ENCODE peak calls at places on chromosomes 11 and 22, in six cellular contexts. L, N, Q, G, Z and W are unnamed samples.

GRCh38 chr22:31243339-31244043 is 31.4 kb downstream of the LIMK2 start:
- DNase-seq in L (peak), N (peak), Q (no peak), G (no peak), Z (peak), W (no peak)

GRCh38 chr11:46673713-46674462 is 26.5 kb downstream of the ARHGAP1 start:
- DNase-seq in L (no peak), N (no peak), Q (no peak), G (no peak), Z (no peak), W (no peak)

GRCh38 chr22:41285441-41285819 is 557 bp downstream of the RANGAP1 start:
- DNase-seq in L (peak), N (peak), Q (peak), G (peak), Z (peak), W (peak)

GRCh38 chr11:75632450-75632849 is 36.4 kb downstream of the MAP6 start:
- DNase-seq in L (no peak), N (no peak), Q (no peak), G (no peak), Z (no peak), W (no peak)

GRCh38 chr11:31711137-31711536 is 100.0 kb downstream of the PAX6 start:
- DNase-seq in L (no peak), N (no peak), Q (no peak), G (no peak), Z (no peak), W (no peak)

GRCh38 chr11:93648168-93648567 is 13.3 kb upstream of the CEP295 start:
- DNase-seq in L (peak), N (peak), Q (no peak), G (no peak), Z (peak), W (no peak)

GRCh38 chr11:12019867-12020416 is 11.5 kb upstream of the DKK3 start:
- DNase-seq in L (peak), N (no peak), Q (no peak), G (no peak), Z (peak), W (no peak)

GRCh38 chr11:17148536-17148935 is 59.2 kb downstream of the PIK3C2A start:
- DNase-seq in L (no peak), N (peak), Q (no peak), G (no peak), Z (peak), W (no peak)

GRCh38 chr22:38078046-38078840 is 5.7 kb downstream of the SLC16A8 start:
- DNase-seq in L (no peak), N (no peak), Q (no peak), G (no peak), Z (no peak), W (no peak)

GRCh38 chr11:5690216-5690615 is 626 bp downstream of the TRIM22 start:
- DNase-seq in L (no peak), N (peak), Q (no peak), G (no peak), Z (peak), W (no peak)

GRCh38 chr11:85028329-85029101 is 598.6 kb downstream of the DLG2 start:
- DNase-seq in L (no peak), N (no peak), Q (no peak), G (no peak), Z (no peak), W (no peak)

GRCh38 chr22:41910599-41911291 is 4.1 kb downstream of the SHISA8 start:
- DNase-seq in L (no peak), N (peak), Q (no peak), G (no peak), Z (peak), W (no peak)

GRCh38 chr11:9825315-9825714 is 161.4 kb downstream of the SWAP70 start:
- DNase-seq in L (no peak), N (peak), Q (no peak), G (no peak), Z (peak), W (no peak)

GRCh38 chr11:132137289-132137980 is 767.0 kb downstream of the NTM start:
- DNase-seq in L (no peak), N (no peak), Q (no peak), G (no peak), Z (no peak), W (no peak)

GRCh38 chr11:25702417-25702816 is 629.5 kb upstream of the ANO3 start:
- DNase-seq in L (no peak), N (no peak), Q (no peak), G (no peak), Z (no peak), W (no peak)

GRCh38 chr11:65436412-65437032 is 13.9 kb downstream of the NEAT1 start:
- DNase-seq in L (no peak), N (peak), Q (no peak), G (no peak), Z (peak), W (no peak)

GRCh38 chr11:63747006-63747405 is 21.6 kb downstream of the ZFTA start:
- DNase-seq in L (no peak), N (no peak), Q (no peak), G (no peak), Z (no peak), W (no peak)

GRCh38 chr22:20456064-20456721 is 18.6 kb upstream of the SCARF2 start:
- DNase-seq in L (peak), N (peak), Q (peak), G (peak), Z (peak), W (peak)

DNA sequence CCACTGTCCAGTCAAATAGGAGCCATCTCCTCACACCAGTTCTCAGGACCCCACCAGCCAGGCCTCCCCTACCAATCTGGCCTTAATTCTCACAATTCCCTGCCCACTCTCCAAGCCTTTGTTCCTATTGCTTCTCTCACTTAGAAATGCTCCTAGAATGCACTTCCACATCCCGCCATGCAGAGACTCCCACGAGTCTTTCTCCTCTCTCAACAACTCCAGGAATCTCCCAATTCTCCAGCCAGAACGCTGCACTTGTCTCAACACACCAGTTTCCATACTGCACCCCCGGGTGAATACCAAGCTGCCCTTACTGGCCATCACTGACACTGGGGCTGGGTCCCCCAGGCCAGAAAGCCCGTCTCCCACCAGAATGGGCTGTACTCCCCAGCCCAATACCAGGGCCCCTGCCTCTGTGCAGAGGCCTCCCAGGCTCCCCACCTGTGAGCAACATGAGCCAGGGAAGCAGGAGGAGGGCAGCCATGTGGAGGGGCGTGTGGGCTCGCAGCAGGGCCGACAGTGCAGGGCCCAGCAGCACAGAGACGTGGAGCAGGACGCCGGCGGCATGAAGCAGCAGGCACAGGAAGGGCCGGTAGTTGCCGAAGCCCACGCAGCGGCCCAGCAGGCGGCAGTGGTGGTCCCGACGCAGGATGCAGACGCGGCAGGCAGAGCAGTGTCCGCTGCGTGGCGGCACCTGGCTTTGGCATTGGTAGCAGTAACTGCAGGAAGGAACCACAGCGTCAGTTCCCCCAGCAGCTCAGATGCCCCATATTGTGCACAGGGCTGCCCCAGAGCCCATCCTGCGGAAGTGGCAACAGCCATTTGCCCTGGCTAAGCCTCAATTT is 2.4 kb downstream of the ZDHHC24 start:
- DNase-seq in L (no peak), N (peak), Q (peak), G (peak), Z (peak), W (peak)
- TF ChIP-seq CTCF in L (no peak), N (peak), Q (no peak), G (peak), Z (peak), W (peak)

GRCh38 chr11:1388763-1389102 is 1.0 kb upstream of the BRSK2 start:
- DNase-seq in L (no peak), N (no peak), Q (peak), G (no peak), Z (no peak), W (no peak)

GRCh38 chr11:1387521-1387920 is 2.2 kb upstream of the BRSK2 start:
- DNase-seq in L (no peak), N (no peak), Q (no peak), G (no peak), Z (no peak), W (no peak)

GRCh38 chr11:1389932-1390587 is at the start of gene BRSK2:
- DNase-seq in L (peak), N (no peak), Q (no peak), G (no peak), Z (no peak), W (no peak)

GRCh38 chr11:1389103-1389931 is 417 bp upstream of the BRSK2 start:
- DNase-seq in L (peak), N (peak), Q (peak), G (no peak), Z (peak), W (peak)

GRCh38 chr11:1387961-1388762 is 1.6 kb upstream of the BRSK2 start:
- DNase-seq in L (peak), N (no peak), Q (peak), G (no peak), Z (no peak), W (no peak)
- TF ChIP-seq CTCF in L (peak), N (no peak), Q (no peak), G (no peak), Z (no peak), W (no peak)

DNA sequence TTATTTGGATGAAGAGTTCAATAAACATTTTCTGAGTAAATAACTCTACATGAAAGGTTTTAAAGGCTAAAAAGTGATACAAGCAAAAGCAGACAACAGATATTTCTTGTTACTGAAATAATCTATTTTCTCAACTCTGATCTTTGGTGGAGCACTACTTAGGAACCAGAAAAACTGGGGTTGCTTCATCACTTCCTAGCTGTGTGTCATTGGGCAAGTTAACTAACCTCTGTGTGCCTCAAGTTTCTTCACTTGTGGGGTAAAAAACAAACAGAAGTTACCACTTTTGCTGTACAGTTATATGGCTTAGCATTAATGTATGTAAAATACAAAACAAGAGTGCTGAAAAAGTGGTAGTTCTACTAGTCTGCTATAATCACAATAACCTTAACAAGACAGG is 5.6 kb downstream of the MAPK1 start:
- DNase-seq in L (no peak), N (peak), Q (no peak), G (no peak), Z (no peak), W (no peak)
- TF ChIP-seq CTCF in L (no peak), N (no peak), Q (no peak), G (no peak), Z (no peak), W (no peak)

GRCh38 chr11:69892237-69892985 is 73.2 kb upstream of the FGF3 start:
- DNase-seq in L (no peak), N (no peak), Q (peak), G (no peak), Z (no peak), W (no peak)
- TF ChIP-seq CTCF in L (peak), N (no peak), Q (no peak), G (no peak), Z (no peak), W (no peak)

GRCh38 chr11:61065955-61066638 is 36.2 kb upstream of the CD5 start:
- DNase-seq in L (no peak), N (no peak), Q (no peak), G (no peak), Z (no peak), W (no peak)
- TF ChIP-seq CTCF in L (no peak), N (no peak), Q (no peak), G (no peak), Z (no peak), W (no peak)

DNA sequence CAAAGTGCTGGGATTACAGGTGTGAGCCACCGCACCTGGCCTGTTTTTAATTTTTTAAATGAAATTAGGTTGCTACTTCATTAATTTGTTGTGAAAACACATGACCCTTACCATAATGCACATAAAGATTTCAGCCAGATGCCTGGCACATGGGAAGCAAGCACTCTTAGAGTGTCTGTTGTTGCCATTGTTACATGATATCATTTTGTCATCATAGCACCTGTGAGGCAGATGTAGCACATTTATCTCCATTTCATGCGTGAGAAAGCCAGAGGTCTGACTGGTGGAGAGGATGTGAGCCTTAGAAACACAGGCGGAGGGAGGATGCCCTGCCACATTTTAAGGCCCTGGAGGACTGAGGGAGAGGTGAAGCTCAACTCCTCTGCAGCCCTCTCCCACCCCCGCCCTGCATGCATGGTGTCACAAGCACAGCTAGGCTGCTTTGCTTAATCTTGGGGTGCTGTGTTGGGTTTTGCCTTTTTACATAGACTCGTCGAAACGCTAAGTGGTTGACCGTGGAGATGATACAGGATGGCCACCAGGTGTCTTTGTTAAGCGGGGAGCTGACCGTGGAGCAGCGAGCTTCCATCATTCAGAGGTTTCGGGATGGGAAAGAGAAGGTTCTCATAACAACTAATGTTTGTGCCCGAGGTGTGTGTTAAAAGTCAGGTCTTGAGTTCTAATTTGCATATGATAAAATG is 14.0 kb downstream of the DDX25 start:
- DNase-seq in L (no peak), N (no peak), Q (no peak), G (no peak), Z (no peak), W (no peak)
- TF ChIP-seq CTCF in L (no peak), N (no peak), Q (no peak), G (no peak), Z (no peak), W (no peak)

DNA sequence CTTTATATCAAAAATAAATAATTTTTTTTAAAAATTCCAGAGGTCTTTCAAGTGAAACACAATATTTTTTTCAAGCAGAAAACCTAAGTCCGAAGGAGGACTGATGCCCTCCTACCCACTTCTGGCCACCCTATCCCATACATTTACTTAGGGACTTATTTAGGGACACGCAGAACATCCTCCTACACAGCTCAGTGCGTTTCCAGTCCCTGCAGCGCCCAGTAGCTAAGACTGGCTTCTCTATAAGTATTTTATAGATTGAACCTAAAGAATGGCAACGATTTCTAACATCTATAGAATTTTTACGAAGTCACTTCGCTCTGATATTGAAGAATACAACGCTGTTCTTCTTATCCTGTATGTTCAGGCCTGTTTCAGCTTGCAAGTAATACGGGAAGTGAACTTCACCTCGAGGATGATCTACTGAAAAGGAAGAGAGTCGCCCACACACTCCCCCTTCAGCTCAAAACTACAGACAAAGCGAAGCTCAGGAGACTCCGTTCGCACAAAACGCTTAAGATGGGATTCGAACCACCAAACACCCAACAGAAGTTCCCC is 341 bp downstream of the CHEK2 start:
- DNase-seq in L (no peak), N (no peak), Q (no peak), G (no peak), Z (no peak), W (no peak)
- TF ChIP-seq CTCF in L (no peak), N (no peak), Q (no peak), G (no peak), Z (no peak), W (no peak)